ENCODE peak calls at places on chromosomes 11 and 22, in five cellular contexts. One of them, this sample, is unnamed.

GRCh38 chr11:69450857-69451220 is 30.6 kb upstream of the LINC01488 start:
- DNase-seq in heart right ventricle: no peak
- DNase-seq in fibroblast of lung: no peak
- DNase-seq in WERI-Rb-1: no peak
- DNase-seq in MM.1S: no peak
- DNase-seq in this sample: no peak

GRCh38 chr11:104956528-104956927 is 11.8 kb downstream of the CASP4 start:
- DNase-seq in MM.1S: no peak
- DNase-seq in heart right ventricle: no peak
- DNase-seq in fibroblast of lung: no peak
- DNase-seq in WERI-Rb-1: no peak
- DNase-seq in this sample: no peak

GRCh38 chr22:32255726-32256125 is 579 bp upstream of the SLC5A4 start:
- DNase-seq in WERI-Rb-1: no peak
- DNase-seq in MM.1S: no peak
- DNase-seq in heart right ventricle: no peak
- DNase-seq in fibroblast of lung: no peak
- DNase-seq in this sample: no peak

GRCh38 chr11:59186130-59186594 is 14.2 kb downstream of the DTX4 start:
- DNase-seq in heart right ventricle: peak; percentile 29
- DNase-seq in MM.1S: no peak
- DNase-seq in WERI-Rb-1: peak; percentile 11
- DNase-seq in fibroblast of lung: no peak
- DNase-seq in this sample: no peak

GRCh38 chr22:37368058-37368457 is 59.2 kb downstream of the ELFN2 start:
- DNase-seq in heart right ventricle: no peak
- DNase-seq in fibroblast of lung: no peak
- DNase-seq in MM.1S: no peak
- DNase-seq in WERI-Rb-1: no peak
- DNase-seq in this sample: no peak

GRCh38 chr11:129938764-129939163 is 43.4 kb upstream of the NFRKB start:
- DNase-seq in MM.1S: no peak
- DNase-seq in WERI-Rb-1: no peak
- DNase-seq in fibroblast of lung: no peak
- DNase-seq in heart right ventricle: no peak
- DNase-seq in this sample: no peak

GRCh38 chr11:9808943-9809342 is 145.1 kb downstream of the SWAP70 start:
- DNase-seq in fibroblast of lung: no peak
- DNase-seq in WERI-Rb-1: no peak
- DNase-seq in MM.1S: no peak
- DNase-seq in heart right ventricle: no peak
- DNase-seq in this sample: no peak

GRCh38 chr22:38422615-38423511 is 32.1 kb downstream of the KCNJ4 start:
- DNase-seq in WERI-Rb-1: no peak
- DNase-seq in MM.1S: no peak
- DNase-seq in fibroblast of lung: no peak
- DNase-seq in heart right ventricle: no peak
- DNase-seq in this sample: peak; percentile 63

GRCh38 chr22:37726240-37726887 is 29.5 kb downstream of the TRIOBP start:
- DNase-seq in fibroblast of lung: peak; percentile 56
- DNase-seq in heart right ventricle: no peak
- DNase-seq in MM.1S: no peak
- DNase-seq in WERI-Rb-1: no peak
- DNase-seq in this sample: no peak

GRCh38 chr22:43481528-43482309 is 69.9 kb downstream of the MPPED1 start:
- DNase-seq in MM.1S: no peak
- DNase-seq in WERI-Rb-1: peak; percentile 48
- DNase-seq in heart right ventricle: no peak
- DNase-seq in fibroblast of lung: no peak
- DNase-seq in this sample: no peak

GRCh38 chr11:69034123-69034522 is 14.6 kb upstream of the TPCN2 start:
- DNase-seq in WERI-Rb-1: no peak
- DNase-seq in fibroblast of lung: no peak
- DNase-seq in heart right ventricle: no peak
- DNase-seq in MM.1S: no peak
- DNase-seq in this sample: no peak

GRCh38 chr11:64007160-64007628 is 21.0 kb downstream of the OTUB1 start:
- DNase-seq in heart right ventricle: no peak
- DNase-seq in WERI-Rb-1: peak; percentile 37
- DNase-seq in fibroblast of lung: peak; percentile 22
- DNase-seq in MM.1S: no peak
- DNase-seq in this sample: no peak

GRCh38 chr11:13308704-13309103 is 31.1 kb downstream of the BMAL1 start:
- DNase-seq in WERI-Rb-1: no peak
- DNase-seq in fibroblast of lung: no peak
- DNase-seq in MM.1S: no peak
- DNase-seq in heart right ventricle: no peak
- DNase-seq in this sample: no peak

GRCh38 chr11:124602193-124602592 is 9.0 kb upstream of the PANX3 start:
- DNase-seq in WERI-Rb-1: no peak
- DNase-seq in MM.1S: no peak
- DNase-seq in fibroblast of lung: no peak
- DNase-seq in heart right ventricle: no peak
- DNase-seq in this sample: no peak

GRCh38 chr22:49645257-49645656 is 182.4 kb downstream of the BRD1 start:
- DNase-seq in MM.1S: no peak
- DNase-seq in fibroblast of lung: no peak
- DNase-seq in heart right ventricle: no peak
- DNase-seq in WERI-Rb-1: no peak
- DNase-seq in this sample: no peak

GRCh38 chr11:17898071-17898470 is 114.8 kb downstream of the SERGEF start:
- DNase-seq in MM.1S: no peak
- DNase-seq in fibroblast of lung: no peak
- DNase-seq in WERI-Rb-1: no peak
- DNase-seq in heart right ventricle: no peak
- DNase-seq in this sample: no peak

GRCh38 chr11:8262552-8263108 is 1.0 kb downstream of the LMO1 start:
- DNase-seq in fibroblast of lung: peak; percentile 49
- DNase-seq in heart right ventricle: peak; percentile 50
- DNase-seq in MM.1S: peak; percentile 12
- DNase-seq in WERI-Rb-1: peak; percentile 35
- DNase-seq in this sample: no peak

GRCh38 chr22:48483764-48484528 is 1343.7 kb downstream of the BRD1 start:
- DNase-seq in MM.1S: no peak
- DNase-seq in fibroblast of lung: no peak
- DNase-seq in WERI-Rb-1: no peak
- DNase-seq in heart right ventricle: no peak
- DNase-seq in this sample: no peak

GRCh38 chr11:127493330-127493729 is 492.8 kb upstream of the KIRREL3 start:
- DNase-seq in heart right ventricle: no peak
- DNase-seq in fibroblast of lung: peak; percentile 3
- DNase-seq in WERI-Rb-1: peak; percentile 30
- DNase-seq in MM.1S: peak; percentile 41
- DNase-seq in this sample: no peak

GRCh38 chr11:27406498-27407354 is 43.7 kb upstream of the CCDC34 start:
- DNase-seq in MM.1S: no peak
- DNase-seq in WERI-Rb-1: no peak
- DNase-seq in heart right ventricle: no peak
- DNase-seq in fibroblast of lung: no peak
- DNase-seq in this sample: no peak

GRCh38 chr11:15815246-15816209 is 540.8 kb downstream of the SOX6 start:
- DNase-seq in WERI-Rb-1: no peak
- DNase-seq in MM.1S: no peak
- DNase-seq in fibroblast of lung: peak; percentile 42
- DNase-seq in heart right ventricle: no peak
- DNase-seq in this sample: no peak

GRCh38 chr11:26778000-26778757 is 56.3 kb upstream of the SLC5A12 start:
- DNase-seq in fibroblast of lung: peak; percentile 62
- DNase-seq in MM.1S: no peak
- DNase-seq in WERI-Rb-1: no peak
- DNase-seq in heart right ventricle: no peak
- DNase-seq in this sample: no peak

GRCh38 chr11:122863704-122864326 is 18.7 kb upstream of the JHY start:
- DNase-seq in MM.1S: peak; percentile 49
- DNase-seq in WERI-Rb-1: peak; percentile 35
- DNase-seq in fibroblast of lung: peak; percentile 65
- DNase-seq in heart right ventricle: peak; percentile 24
- DNase-seq in this sample: no peak

GRCh38 chr22:36816635-36817428 is at the start of gene PVALB:
- DNase-seq in MM.1S: peak; percentile 69
- DNase-seq in fibroblast of lung: peak; percentile 22
- DNase-seq in WERI-Rb-1: no peak
- DNase-seq in heart right ventricle: peak; percentile 23
- DNase-seq in this sample: peak; percentile 51

GRCh38 chr22:36193171-36193570 is 8.4 kb downstream of the APOL4 start:
- DNase-seq in heart right ventricle: no peak
- DNase-seq in MM.1S: no peak
- DNase-seq in WERI-Rb-1: no peak
- DNase-seq in fibroblast of lung: no peak
- DNase-seq in this sample: no peak

GRCh38 chr11:131042041-131042390 is 125.7 kb upstream of the SNX19 start:
- DNase-seq in fibroblast of lung: no peak
- DNase-seq in WERI-Rb-1: no peak
- DNase-seq in MM.1S: no peak
- DNase-seq in heart right ventricle: no peak
- DNase-seq in this sample: no peak

GRCh38 chr11:131037873-131038272 is 121.6 kb upstream of the SNX19 start:
- DNase-seq in MM.1S: no peak
- DNase-seq in heart right ventricle: no peak
- DNase-seq in WERI-Rb-1: peak; percentile 60
- DNase-seq in fibroblast of lung: peak; percentile 19
- DNase-seq in this sample: no peak

GRCh38 chr11:131036544-131036943 is 120.3 kb upstream of the SNX19 start:
- DNase-seq in WERI-Rb-1: no peak
- DNase-seq in MM.1S: no peak
- DNase-seq in fibroblast of lung: peak; percentile 36
- DNase-seq in heart right ventricle: no peak
- DNase-seq in this sample: no peak

GRCh38 chr11:131041331-131042040 is 125.2 kb upstream of the SNX19 start:
- DNase-seq in WERI-Rb-1: no peak
- DNase-seq in MM.1S: no peak
- DNase-seq in fibroblast of lung: no peak
- DNase-seq in heart right ventricle: no peak
- DNase-seq in this sample: no peak

DNA sequence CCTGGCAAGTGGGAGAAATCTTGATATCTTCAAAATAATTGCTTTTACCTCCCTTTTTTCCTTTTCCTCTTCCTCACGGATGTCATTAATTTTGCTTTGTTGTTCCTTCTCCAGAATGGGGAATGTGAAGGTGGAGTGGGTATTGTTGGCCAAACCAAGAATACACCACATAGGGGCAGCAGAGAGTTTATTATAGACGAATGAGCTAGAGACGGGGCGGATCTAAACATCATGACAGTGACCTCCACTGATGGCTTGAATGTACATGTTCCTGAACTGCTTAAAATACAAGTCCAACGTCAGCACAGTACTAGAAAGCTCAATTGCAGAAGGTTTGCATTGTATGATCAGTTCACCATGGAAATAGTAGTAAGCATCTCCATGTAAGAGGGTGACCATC is 122.3 kb upstream of the SNX19 start:
- DNase-seq in heart right ventricle: no peak
- DNase-seq in fibroblast of lung: no peak
- DNase-seq in WERI-Rb-1: peak; percentile 52
- DNase-seq in MM.1S: peak; percentile 31
- DNase-seq in this sample: no peak
- TF ChIP-seq CTCF in heart right ventricle: peak; percentile 13
- TF ChIP-seq CTCF in fibroblast of lung: no peak
- TF ChIP-seq CTCF in WERI-Rb-1: peak; percentile 50
- TF ChIP-seq CTCF in MM.1S: peak; percentile 38
- TF ChIP-seq CTCF in this sample: peak; percentile 15

DNA sequence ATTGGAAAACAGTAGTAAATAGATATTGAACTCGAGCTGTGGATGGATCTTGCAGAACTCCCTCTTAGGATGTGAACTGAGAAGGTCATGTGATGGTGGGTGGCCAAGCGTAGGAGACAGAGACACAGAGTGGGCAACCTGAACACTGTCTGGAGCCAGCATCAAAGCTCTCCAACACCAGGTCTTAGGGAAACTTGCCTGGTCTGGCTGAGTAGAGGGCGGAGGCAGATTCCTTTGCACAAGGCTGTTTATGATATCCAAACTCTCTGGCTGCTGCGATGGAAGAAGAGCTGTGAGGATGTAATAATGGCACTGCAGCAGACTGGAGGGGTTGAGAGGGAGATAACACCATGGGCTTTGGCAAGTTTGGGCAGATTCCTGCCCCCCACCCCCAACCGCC is 10.1 kb downstream of the NAV2 start:
- DNase-seq in heart right ventricle: no peak
- DNase-seq in MM.1S: no peak
- DNase-seq in fibroblast of lung: no peak
- DNase-seq in WERI-Rb-1: no peak
- DNase-seq in this sample: no peak
- H3K27me3 ChIP-seq in heart right ventricle: no peaks in the 10 kb centered on the region
- H3K27me3 ChIP-seq in MM.1S: no peaks in the 10 kb centered on the region
- H3K27me3 ChIP-seq in fibroblast of lung: no peaks in the 10 kb centered on the region
- H3K27me3 ChIP-seq in WERI-Rb-1: peaks cover 37% of the 10 kb centered on the region
- H3K27me3 ChIP-seq in this sample: no peaks in the 10 kb centered on the region

GRCh38 chr22:40345271-40345670 is 1.0 kb upstream of the ADSL start:
- DNase-seq in heart right ventricle: no peak
- DNase-seq in fibroblast of lung: no peak
- DNase-seq in WERI-Rb-1: no peak
- DNase-seq in MM.1S: peak; percentile 38
- DNase-seq in this sample: no peak

GRCh38 chr22:40347300-40347699 is 1.0 kb downstream of the ADSL start:
- DNase-seq in fibroblast of lung: no peak
- DNase-seq in MM.1S: no peak
- DNase-seq in heart right ventricle: no peak
- DNase-seq in WERI-Rb-1: no peak
- DNase-seq in this sample: no peak

GRCh38 chr22:40345801-40346177 is 511 bp upstream of the ADSL start:
- DNase-seq in fibroblast of lung: no peak
- DNase-seq in MM.1S: peak; percentile 63
- DNase-seq in heart right ventricle: peak; percentile 29
- DNase-seq in WERI-Rb-1: peak; percentile 51
- DNase-seq in this sample: peak; percentile 54

GRCh38 chr22:40346178-40347064 is at the start of gene ADSL:
- DNase-seq in WERI-Rb-1: peak; percentile 90
- DNase-seq in MM.1S: peak; percentile 86
- DNase-seq in fibroblast of lung: peak; percentile 85
- DNase-seq in heart right ventricle: peak; percentile 90
- DNase-seq in this sample: peak; percentile 91

DNA sequence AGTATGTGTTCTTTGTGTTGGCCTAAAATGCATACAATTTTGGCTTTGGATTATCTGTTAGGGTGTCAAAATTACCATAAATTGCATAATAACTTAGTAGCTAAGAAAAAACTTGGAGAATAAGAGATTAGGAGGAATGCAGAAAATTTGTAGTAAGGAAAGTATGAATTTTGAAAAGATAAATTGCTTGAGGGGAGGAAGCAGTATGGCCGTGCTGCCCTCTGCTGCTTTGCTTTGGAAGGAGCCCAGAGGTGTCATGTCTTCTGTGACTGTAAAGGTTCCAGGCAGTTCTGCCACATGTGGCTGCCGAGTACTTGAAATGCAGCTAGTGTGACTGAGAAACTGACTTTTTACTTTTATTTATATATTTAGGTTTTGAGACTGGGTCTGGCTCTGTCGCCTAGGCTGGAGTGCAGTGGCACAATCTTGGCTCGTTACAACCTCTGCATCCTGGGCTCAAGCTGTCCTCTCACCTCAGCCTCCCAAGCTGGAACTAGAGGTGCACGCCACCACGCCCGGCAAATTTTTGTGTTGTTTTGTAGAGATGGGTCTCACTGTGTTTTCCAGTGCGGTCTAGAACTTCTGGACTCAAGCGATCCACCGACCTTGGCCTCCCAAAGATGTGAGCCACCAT is 1.8 kb downstream of the ADSL start:
- DNase-seq in heart right ventricle: no peak
- DNase-seq in WERI-Rb-1: peak; percentile 34
- DNase-seq in fibroblast of lung: peak; percentile 69
- DNase-seq in MM.1S: peak; percentile 57
- DNase-seq in this sample: peak; percentile 60
- H3K4me3 ChIP-seq in heart right ventricle: no peak overlapping the region
- H3K4me3 ChIP-seq in WERI-Rb-1: no peak overlapping the region
- H3K4me3 ChIP-seq in fibroblast of lung: peak overlapping the region; percentile 86
- H3K4me3 ChIP-seq in MM.1S: peak overlapping the region; percentile 96
- H3K4me3 ChIP-seq in this sample: no peak overlapping the region

GRCh38 chr22:22030493-22031182 is 48.1 kb upstream of the TOP3B start:
- DNase-seq in WERI-Rb-1: peak; percentile 51
- DNase-seq in heart right ventricle: no peak
- DNase-seq in fibroblast of lung: peak; percentile 21
- DNase-seq in MM.1S: peak; percentile 88
- DNase-seq in this sample: no peak
- TF ChIP-seq CTCF in WERI-Rb-1: peak; percentile 82
- TF ChIP-seq CTCF in heart right ventricle: peak; percentile 27
- TF ChIP-seq CTCF in fibroblast of lung: peak; percentile 37
- TF ChIP-seq CTCF in MM.1S: peak; percentile 89
- TF ChIP-seq CTCF in this sample: peak; percentile 11